ENCODE peak calls at places on chromosomes 16 and 17, in six cellular contexts. One of them, this sample, is unnamed.

GRCh38 chr16:79703066-79703465 is 102.5 kb upstream of the MAF start:
- DNase-seq in anterior cingulate cortex: no peak
- DNase-seq in glutamatergic neuron: no peak
- DNase-seq in colonic mucosa: no peak
- DNase-seq in activated naive CD8-positive, alpha-beta T cell treated with anti-CD3 and anti-CD28 coated beads, Interleukin-2, amount 50 U/mL, for 24 hours: no peak
- DNase-seq in epithelial cell of esophagus: peak
- DNase-seq in this sample: no peak

GRCh38 chr16:23183486-23183862 is 929 bp downstream of the SCNN1G start:
- DNase-seq in glutamatergic neuron: no peak
- DNase-seq in anterior cingulate cortex: no peak
- DNase-seq in activated naive CD8-positive, alpha-beta T cell treated with anti-CD3 and anti-CD28 coated beads, Interleukin-2, amount 50 U/mL, for 24 hours: no peak
- DNase-seq in colonic mucosa: no peak
- DNase-seq in epithelial cell of esophagus: no peak
- DNase-seq in this sample: no peak

GRCh38 chr17:76417499-76418143 is 33.2 kb downstream of the SPHK1 start:
- DNase-seq in glutamatergic neuron: no peak
- DNase-seq in activated naive CD8-positive, alpha-beta T cell treated with anti-CD3 and anti-CD28 coated beads, Interleukin-2, amount 50 U/mL, for 24 hours: no peak
- DNase-seq in colonic mucosa: no peak
- DNase-seq in epithelial cell of esophagus: no peak
- DNase-seq in anterior cingulate cortex: no peak
- DNase-seq in this sample: no peak

GRCh38 chr16:85377388-85378144 is 235.6 kb upstream of the GSE1 start:
- DNase-seq in colonic mucosa: no peak
- DNase-seq in anterior cingulate cortex: no peak
- DNase-seq in glutamatergic neuron: no peak
- DNase-seq in activated naive CD8-positive, alpha-beta T cell treated with anti-CD3 and anti-CD28 coated beads, Interleukin-2, amount 50 U/mL, for 24 hours: no peak
- DNase-seq in epithelial cell of esophagus: no peak
- DNase-seq in this sample: no peak

GRCh38 chr17:81002409-81003361 is 11.0 kb downstream of the CHMP6 start:
- DNase-seq in glutamatergic neuron: no peak
- DNase-seq in activated naive CD8-positive, alpha-beta T cell treated with anti-CD3 and anti-CD28 coated beads, Interleukin-2, amount 50 U/mL, for 24 hours: no peak
- DNase-seq in anterior cingulate cortex: peak
- DNase-seq in colonic mucosa: peak
- DNase-seq in epithelial cell of esophagus: peak
- DNase-seq in this sample: no peak

GRCh38 chr16:68257906-68258800 is 6.2 kb upstream of the SLC7A6 start:
- DNase-seq in colonic mucosa: peak
- DNase-seq in activated naive CD8-positive, alpha-beta T cell treated with anti-CD3 and anti-CD28 coated beads, Interleukin-2, amount 50 U/mL, for 24 hours: no peak
- DNase-seq in glutamatergic neuron: no peak
- DNase-seq in anterior cingulate cortex: no peak
- DNase-seq in epithelial cell of esophagus: peak
- DNase-seq in this sample: no peak

GRCh38 chr16:6496996-6497395 is 835.6 kb upstream of the RBFOX1 start:
- DNase-seq in epithelial cell of esophagus: no peak
- DNase-seq in activated naive CD8-positive, alpha-beta T cell treated with anti-CD3 and anti-CD28 coated beads, Interleukin-2, amount 50 U/mL, for 24 hours: no peak
- DNase-seq in anterior cingulate cortex: no peak
- DNase-seq in colonic mucosa: no peak
- DNase-seq in glutamatergic neuron: no peak
- DNase-seq in this sample: no peak

GRCh38 chr16:28974007-28974436 is 556 bp upstream of the SPNS1 start:
- DNase-seq in activated naive CD8-positive, alpha-beta T cell treated with anti-CD3 and anti-CD28 coated beads, Interleukin-2, amount 50 U/mL, for 24 hours: peak
- DNase-seq in glutamatergic neuron: peak
- DNase-seq in epithelial cell of esophagus: peak
- DNase-seq in colonic mucosa: peak
- DNase-seq in anterior cingulate cortex: peak
- DNase-seq in this sample: no peak

GRCh38 chr17:15409721-15410247 is 57.6 kb downstream of the CDRT4 start:
- DNase-seq in activated naive CD8-positive, alpha-beta T cell treated with anti-CD3 and anti-CD28 coated beads, Interleukin-2, amount 50 U/mL, for 24 hours: no peak
- DNase-seq in anterior cingulate cortex: peak
- DNase-seq in epithelial cell of esophagus: peak
- DNase-seq in glutamatergic neuron: no peak
- DNase-seq in colonic mucosa: no peak
- DNase-seq in this sample: no peak

GRCh38 chr17:58317421-58318064 is 11.1 kb downstream of the TSPOAP1 start:
- DNase-seq in glutamatergic neuron: peak
- DNase-seq in colonic mucosa: peak
- DNase-seq in epithelial cell of esophagus: peak
- DNase-seq in anterior cingulate cortex: no peak
- DNase-seq in activated naive CD8-positive, alpha-beta T cell treated with anti-CD3 and anti-CD28 coated beads, Interleukin-2, amount 50 U/mL, for 24 hours: peak
- DNase-seq in this sample: peak

GRCh38 chr16:81158964-81159363 is 62.8 kb upstream of the GCSH start:
- DNase-seq in colonic mucosa: no peak
- DNase-seq in activated naive CD8-positive, alpha-beta T cell treated with anti-CD3 and anti-CD28 coated beads, Interleukin-2, amount 50 U/mL, for 24 hours: no peak
- DNase-seq in glutamatergic neuron: no peak
- DNase-seq in epithelial cell of esophagus: no peak
- DNase-seq in anterior cingulate cortex: peak
- DNase-seq in this sample: no peak

GRCh38 chr16:48291303-48291702 is 44.0 kb upstream of the ABCC11 start:
- DNase-seq in anterior cingulate cortex: no peak
- DNase-seq in glutamatergic neuron: no peak
- DNase-seq in activated naive CD8-positive, alpha-beta T cell treated with anti-CD3 and anti-CD28 coated beads, Interleukin-2, amount 50 U/mL, for 24 hours: no peak
- DNase-seq in epithelial cell of esophagus: peak
- DNase-seq in colonic mucosa: no peak
- DNase-seq in this sample: no peak

GRCh38 chr17:71192848-71193247 is 928.0 kb upstream of the SOX9 start:
- DNase-seq in glutamatergic neuron: no peak
- DNase-seq in colonic mucosa: no peak
- DNase-seq in activated naive CD8-positive, alpha-beta T cell treated with anti-CD3 and anti-CD28 coated beads, Interleukin-2, amount 50 U/mL, for 24 hours: no peak
- DNase-seq in anterior cingulate cortex: no peak
- DNase-seq in epithelial cell of esophagus: no peak
- DNase-seq in this sample: no peak

GRCh38 chr17:53979991-53980390 is 157.3 kb downstream of the KIF2B start:
- DNase-seq in activated naive CD8-positive, alpha-beta T cell treated with anti-CD3 and anti-CD28 coated beads, Interleukin-2, amount 50 U/mL, for 24 hours: no peak
- DNase-seq in colonic mucosa: no peak
- DNase-seq in anterior cingulate cortex: no peak
- DNase-seq in glutamatergic neuron: no peak
- DNase-seq in epithelial cell of esophagus: no peak
- DNase-seq in this sample: no peak

GRCh38 chr16:27602103-27602502 is 52.2 kb downstream of the KATNIP start:
- DNase-seq in anterior cingulate cortex: no peak
- DNase-seq in activated naive CD8-positive, alpha-beta T cell treated with anti-CD3 and anti-CD28 coated beads, Interleukin-2, amount 50 U/mL, for 24 hours: no peak
- DNase-seq in epithelial cell of esophagus: no peak
- DNase-seq in glutamatergic neuron: no peak
- DNase-seq in colonic mucosa: no peak
- DNase-seq in this sample: no peak